ENCODE peak calls at places on chromosomes 11 and 22, in ten cellular contexts. M is COR-L47; E is T1000; G is lung microvascular endothelial cell; N is CD8-positive, alpha-beta T cell; B is cardiac fibroblast; D is posterior vena cava; O is NCI-H2029; T is lower leg skin; R is smooth muscle cell of the brain vasculature. A is an unnamed sample.

GRCh38 chr11:129259950-129260349 is 67.8 kb upstream of the ARHGAP32 start:
- DNase-seq in M (no peak), E (no peak), G (no peak), N (no peak), B (peak), D (no peak), O (no peak), T (no peak), R (no peak), A (no peak)

GRCh38 chr11:108824601-108825000 is 159.7 kb downstream of the DDX10 start:
- DNase-seq in M (no peak), E (no peak), G (peak), N (no peak), B (peak), D (no peak), O (no peak), T (no peak), R (no peak), A (no peak)

GRCh38 chr22:35435201-35435712 is 35.3 kb downstream of the MCM5 start:
- DNase-seq in M (no peak), E (no peak), G (no peak), N (no peak), B (no peak), D (no peak), O (no peak), T (no peak), R (no peak), A (no peak)

GRCh38 chr22:22044153-22044552 is 61.6 kb upstream of the TOP3B start:
- DNase-seq in M (no peak), E (no peak), G (no peak), N (no peak), B (no peak), D (no peak), O (no peak), T (no peak), R (no peak), A (no peak)

GRCh38 chr11:57588038-57588710 is 9.3 kb upstream of the SERPING1 start:
- DNase-seq in M (no peak), E (no peak), G (no peak), N (no peak), B (no peak), D (no peak), O (no peak), T (no peak), R (no peak), A (no peak)

GRCh38 chr22:50656122-50657070 is 16.2 kb upstream of the SHANK3 start:
- DNase-seq in M (no peak), E (no peak), G (peak), N (no peak), B (peak), D (no peak), O (no peak), T (no peak), R (no peak), A (no peak)

GRCh38 chr22:19605508-19606331 is 81.5 kb upstream of the CLDN5 start:
- DNase-seq in M (no peak), E (no peak), G (no peak), N (no peak), B (no peak), D (no peak), O (peak), T (no peak), R (no peak), A (no peak)

GRCh38 chr22:44365196-44365802 is 52.5 kb upstream of the SHISAL1 start:
- DNase-seq in M (no peak), E (no peak), G (no peak), N (no peak), B (no peak), D (peak), O (no peak), T (peak), R (no peak), A (no peak)

GRCh38 chr11:134052988-134053945 is 15.6 kb upstream of the JAM3 start:
- DNase-seq in M (no peak), E (no peak), G (no peak), N (no peak), B (no peak), D (no peak), O (no peak), T (peak), R (no peak), A (no peak)

GRCh38 chr11:114683007-114683406 is 4.7 kb downstream of the NXPE2 start:
- DNase-seq in M (no peak), E (no peak), G (no peak), N (no peak), B (no peak), D (no peak), O (no peak), T (no peak), R (no peak), A (no peak)

GRCh38 chr22:48982321-48982905 is 845.3 kb downstream of the BRD1 start:
- DNase-seq in M (no peak), E (no peak), G (no peak), N (no peak), B (no peak), D (no peak), O (no peak), T (peak), R (no peak), A (no peak)

GRCh38 chr11:73323464-73323863 is 15.4 kb downstream of the ARHGEF17 start:
- DNase-seq in M (no peak), E (peak), G (peak), N (no peak), B (peak), D (peak), O (no peak), T (peak), R (no peak), A (no peak)

GRCh38 chr22:20080776-20081654 is 974 bp downstream of the DGCR8 start:
- DNase-seq in M (peak), E (peak), G (peak), N (no peak), B (peak), D (no peak), O (peak), T (peak), R (no peak), A (peak)

GRCh38 chr22:35872451-35872850 is 154.8 kb downstream of the APOL5 start:
- DNase-seq in M (no peak), E (no peak), G (no peak), N (no peak), B (no peak), D (no peak), O (no peak), T (no peak), R (no peak), A (no peak)

GRCh38 chr11:112310414-112310813 is 49.8 kb upstream of the PLET1 start:
- DNase-seq in M (no peak), E (no peak), G (peak), N (no peak), B (peak), D (no peak), O (no peak), T (no peak), R (no peak), A (no peak)

GRCh38 chr11:1779034-1779805 is 15.5 kb upstream of the CTSD start:
- DNase-seq in M (no peak), E (no peak), G (no peak), N (no peak), B (no peak), D (peak), O (no peak), T (peak), R (no peak), A (no peak)

GRCh38 chr11:108101090-108101775 is 20.1 kb upstream of the ACAT1 start:
- DNase-seq in M (no peak), E (no peak), G (no peak), N (no peak), B (no peak), D (no peak), O (no peak), T (no peak), R (no peak), A (no peak)

GRCh38 chr11:77089004-77089545 is 13.6 kb upstream of the OMP start:
- DNase-seq in M (no peak), E (no peak), G (no peak), N (no peak), B (no peak), D (peak), O (no peak), T (no peak), R (no peak), A (no peak)

GRCh38 chr11:57370251-57370650 is 10.7 kb downstream of the PRG3 start:
- DNase-seq in M (no peak), E (peak), G (peak), N (no peak), B (no peak), D (no peak), O (no peak), T (no peak), R (no peak), A (no peak)

GRCh38 chr11:20277014-20277413 is 86.5 kb upstream of the HTATIP2 start:
- DNase-seq in M (no peak), E (no peak), G (no peak), N (no peak), B (no peak), D (no peak), O (no peak), T (no peak), R (no peak), A (no peak)

GRCh38 chr11:12091957-12092558 is 18.3 kb upstream of the MICAL2 start:
- DNase-seq in M (peak), E (no peak), G (no peak), N (no peak), B (no peak), D (no peak), O (peak), T (peak), R (no peak), A (no peak)

GRCh38 chr11:26764825-26765224 is 43.0 kb upstream of the SLC5A12 start:
- DNase-seq in M (no peak), E (no peak), G (no peak), N (no peak), B (no peak), D (no peak), O (no peak), T (no peak), R (no peak), A (no peak)

GRCh38 chr11:107040447-107041444 is 22.5 kb upstream of the GUCY1A2 start:
- DNase-seq in M (no peak), E (no peak), G (no peak), N (no peak), B (peak), D (no peak), O (no peak), T (no peak), R (peak), A (peak)

GRCh38 chr11:119759324-119759723 is 30.3 kb upstream of the NECTIN1 start:
- DNase-seq in M (no peak), E (no peak), G (no peak), N (no peak), B (peak), D (peak), O (no peak), T (no peak), R (no peak), A (no peak)

GRCh38 chr11:63445720-63446119 is 45.2 kb downstream of the PLAAT5 start:
- DNase-seq in M (no peak), E (no peak), G (peak), N (no peak), B (no peak), D (no peak), O (no peak), T (no peak), R (no peak), A (no peak)

GRCh38 chr11:3880724-3881123 is 25.3 kb downstream of the STIM1 start:
- DNase-seq in M (no peak), E (no peak), G (peak), N (no peak), B (no peak), D (no peak), O (no peak), T (no peak), R (no peak), A (no peak)

GRCh38 chr11:71147331-71147730 is 105.0 kb downstream of the SHANK2 start:
- DNase-seq in M (no peak), E (no peak), G (no peak), N (no peak), B (no peak), D (peak), O (no peak), T (no peak), R (no peak), A (no peak)

GRCh38 chr11:61516675-61517516 is 8.3 kb downstream of the LRRC10B start:
- DNase-seq in M (no peak), E (no peak), G (no peak), N (peak), B (peak), D (no peak), O (no peak), T (peak), R (no peak), A (no peak)

GRCh38 chr11:28773606-28774005 is 665.4 kb downstream of the METTL15 start:
- DNase-seq in M (no peak), E (no peak), G (no peak), N (no peak), B (no peak), D (no peak), O (no peak), T (no peak), R (no peak), A (no peak)

GRCh38 chr11:2750601-2751522 is 51.1 kb upstream of the KCNQ1OT1 start:
- DNase-seq in M (peak), E (no peak), G (no peak), N (no peak), B (no peak), D (peak), O (peak), T (no peak), R (no peak), A (no peak)

GRCh38 chr11:63558459-63559157 is 4.6 kb downstream of the PLAAT2 start:
- DNase-seq in M (no peak), E (no peak), G (no peak), N (no peak), B (no peak), D (no peak), O (no peak), T (peak), R (no peak), A (no peak)

A was measured in brain pericyte.